ENCODE peak calls at places on chromosomes 12 and 14, in four cellular contexts. I, R, A and L are unnamed samples.

GRCh38 chr14:99924379-99924778 is 131.2 kb downstream of the EML1 start:
- DNase-seq in R (no peak), A (no peak), I (no peak), L (no peak)

GRCh38 chr14:64569108-64570045 is 19.6 kb downstream of the PPP1R36 start:
- DNase-seq in I (peak), R (no peak), A (no peak), L (peak)

GRCh38 chr14:70724061-70724596 is 82.4 kb downstream of the TTC9 start:
- DNase-seq in R (no peak), I (no peak), A (no peak), L (no peak)

GRCh38 chr12:131363841-131364425 is 347.0 kb upstream of the SFSWAP start:
- DNase-seq in I (no peak), A (no peak), R (peak), L (no peak)

GRCh38 chr14:53946404-53947400 is 9.9 kb downstream of the BMP4 start:
- DNase-seq in I (no peak), R (peak), A (no peak), L (no peak)

GRCh38 chr14:53295985-53296582 is 143.0 kb upstream of the DDHD1 start:
- DNase-seq in A (no peak), I (peak), R (no peak), L (peak)

GRCh38 chr14:52279405-52279804 is 11.9 kb downstream of the PTGDR start:
- DNase-seq in I (peak), R (no peak), A (no peak), L (no peak)

GRCh38 chr12:89051065-89051677 is 301.1 kb downstream of the DUSP6 start:
- DNase-seq in R (no peak), I (peak), A (no peak), L (peak)

GRCh38 chr14:55605793-55606192 is 25.8 kb downstream of the KTN1 start:
- DNase-seq in R (no peak), I (no peak), A (no peak), L (no peak)

GRCh38 chr12:106135075-106135474 is 3.7 kb downstream of the NUAK1 start:
- DNase-seq in R (no peak), A (no peak), I (peak), L (no peak)

GRCh38 chr14:53147893-53148292 is 5.2 kb downstream of the DDHD1 start:
- DNase-seq in A (no peak), R (no peak), I (no peak), L (no peak)

GRCh38 chr14:25009891-25010290 is 40.1 kb downstream of the STXBP6 start:
- DNase-seq in R (no peak), A (no peak), I (peak), L (peak)

GRCh38 chr14:59849371-59850130 is 21.0 kb downstream of the RTN1 start:
- DNase-seq in A (no peak), I (no peak), R (no peak), L (peak)

GRCh38 chr12:122001379-122002209 is 20.1 kb upstream of the BCL7A start:
- DNase-seq in A (no peak), I (no peak), R (peak), L (no peak)

GRCh38 chr12:102748704-102749103 is 168.3 kb downstream of the PAH start:
- DNase-seq in R (no peak), I (no peak), A (no peak), L (no peak)

GRCh38 chr12:57226588-57227314 is 2.8 kb upstream of the SHMT2 start:
- DNase-seq in I (no peak), A (no peak), R (peak), L (no peak)

GRCh38 chr12:124588689-124589318 is 21.4 kb upstream of the NCOR2 start:
- DNase-seq in I (peak), R (no peak), A (no peak), L (peak)

GRCh38 chr14:91417134-91417982 is at the start of gene CCDC88C:
- DNase-seq in A (no peak), R (peak), I (no peak), L (peak)

GRCh38 chr14:55425091-55425490 is 13.5 kb upstream of the ATG14 start:
- DNase-seq in I (no peak), R (no peak), A (no peak), L (no peak)

GRCh38 chr14:82180057-82180620 is 646.5 kb upstream of the SEL1L start:
- DNase-seq in R (no peak), A (no peak), I (no peak), L (no peak)

GRCh38 chr12:102995372-102995771 is 37.9 kb downstream of the ASCL1 start:
- DNase-seq in R (no peak), A (no peak), I (no peak), L (no peak)

GRCh38 chr12:119772431-119772830 is 104.5 kb downstream of the PRKAB1 start:
- DNase-seq in R (no peak), I (peak), A (no peak), L (peak)

GRCh38 chr14:98069712-98070133 is 1202.3 kb downstream of the BCL11B start:
- DNase-seq in R (peak), A (peak), I (no peak), L (peak)

GRCh38 chr12:663293-663871 is at the start of gene NINJ2:
- DNase-seq in A (no peak), I (no peak), R (no peak), L (no peak)

GRCh38 chr12:49698619-49699545 is 8.3 kb downstream of the FMNL3 start:
- DNase-seq in I (peak), R (peak), A (peak), L (peak)

GRCh38 chr12:5685935-5686334 is 254.0 kb downstream of the NTF3 start:
- DNase-seq in A (no peak), R (no peak), I (no peak), L (no peak)

GRCh38 chr12:55658635-55659391 is 22.1 kb downstream of the OR10P1 start:
- DNase-seq in I (no peak), A (no peak), R (no peak), L (no peak)

GRCh38 chr12:6767592-6768384 is 1.6 kb downstream of the PTMS start:
- DNase-seq in A (no peak), I (peak), R (no peak), L (no peak)

GRCh38 chr14:68140801-68141200 is 321.2 kb downstream of the RAD51B start:
- DNase-seq in I (no peak), R (no peak), A (no peak), L (peak)

GRCh38 chr14:96307434-96307833 is 51.4 kb downstream of the BDKRB1 start:
- DNase-seq in R (no peak), I (no peak), A (no peak), L (peak)

GRCh38 chr14:96309128-96309906 is 53.3 kb downstream of the BDKRB1 start:
- DNase-seq in A (no peak), I (no peak), R (no peak), L (no peak)

GRCh38 chr14:96304956-96305355 is 48.9 kb downstream of the BDKRB1 start:
- DNase-seq in A (peak), I (no peak), R (peak), L (no peak)

GRCh38 chr14:96299441-96299840 is 43.4 kb downstream of the BDKRB1 start:
- DNase-seq in I (no peak), R (no peak), A (no peak), L (no peak)

GRCh38 chr14:96303981-96304380 is 48.0 kb downstream of the BDKRB1 start:
- DNase-seq in A (no peak), I (no peak), R (no peak), L (no peak)
- H3K4ac ChIP-seq in A (no peak), I (no peak), R (no peak), L (no peak)

GRCh38 chr14:96040836-96041371 is 1.7 kb downstream of the C14orf132 start:
- DNase-seq in A (no peak), R (no peak), I (peak), L (no peak)

GRCh38 chr14:96037891-96038557 is 1.1 kb upstream of the C14orf132 start:
- DNase-seq in I (no peak), R (peak), A (no peak), L (no peak)

GRCh38 chr14:96038558-96038919 is 623 bp upstream of the C14orf132 start:
- DNase-seq in A (no peak), R (no peak), I (no peak), L (no peak)

GRCh38 chr14:96038920-96039632 is at the start of gene C14orf132:
- DNase-seq in R (peak), I (peak), A (no peak), L (peak)

DNA sequence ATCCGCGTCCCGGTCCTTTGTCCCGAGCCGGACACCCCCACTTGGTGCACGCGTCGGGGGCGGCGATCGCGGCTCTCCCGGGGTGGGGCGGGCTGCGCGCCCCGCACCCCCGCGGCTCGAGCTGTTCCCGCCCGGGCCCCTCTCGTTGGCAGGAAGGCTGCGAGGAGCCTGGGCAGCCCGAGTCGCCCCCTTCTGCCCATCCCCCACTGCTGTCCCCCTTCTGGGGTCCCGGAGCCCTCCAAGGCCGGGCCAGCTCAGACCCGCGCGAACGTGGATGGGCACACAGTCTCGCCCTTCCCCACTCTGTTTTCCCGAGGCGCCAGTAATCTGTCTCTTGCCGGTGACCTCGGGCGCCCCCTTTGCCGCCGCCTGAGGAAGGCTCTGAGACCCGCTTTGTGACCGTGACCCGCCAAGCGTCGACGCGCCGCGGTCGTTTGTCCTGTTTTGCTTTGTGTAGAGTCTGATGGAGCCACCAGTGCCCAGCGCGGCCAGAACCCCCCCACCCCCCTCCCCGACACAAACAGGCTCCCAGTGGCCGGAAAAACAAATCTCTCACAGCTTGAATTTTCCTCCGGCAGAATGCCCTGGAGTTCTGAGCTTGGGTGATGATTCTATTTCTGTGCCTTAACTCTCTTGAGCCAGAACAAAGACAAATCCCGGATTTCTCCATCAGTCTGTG is 610 bp downstream of the C14orf132 start:
- DNase-seq in A (no peak), I (peak), R (peak), L (no peak)
- H2BK5ac ChIP-seq in A (no peak), I (peak), R (no peak), L (no peak)

GRCh38 chr14:20988717-20989116 is 1.1 kb upstream of the METTL17 start:
- DNase-seq in I (no peak), R (no peak), A (no peak), L (no peak)
- H3K4ac ChIP-seq in I (peak), R (no peak), A (peak), L (no peak)

DNA sequence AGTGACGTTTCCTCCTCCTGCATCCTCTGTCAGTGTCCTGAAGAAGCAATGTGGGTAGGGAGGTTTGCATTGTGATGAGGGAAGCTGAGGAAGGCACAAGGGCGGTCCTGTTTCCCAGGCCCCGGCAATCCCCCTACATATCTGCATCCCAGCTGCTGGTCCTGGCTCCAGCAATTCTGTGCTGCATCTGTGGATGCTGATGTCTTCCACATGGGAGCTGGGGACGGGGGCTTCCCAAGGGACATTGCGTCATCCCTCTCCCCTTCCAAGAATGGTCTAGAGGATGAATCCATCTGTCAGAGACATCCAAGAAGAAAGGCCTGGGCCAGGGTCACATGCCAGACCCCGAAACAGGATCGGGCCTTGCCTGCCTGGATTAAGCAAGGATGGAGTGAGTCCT is 52.1 kb downstream of the TSPAN11 start:
- DNase-seq in A (no peak), R (no peak), I (no peak), L (no peak)
- H2BK5ac ChIP-seq in A (no peak), R (no peak), I (no peak), L (no peak)